ENCODE peak calls at places on chromosomes 12 and 14, in eight cellular contexts. T, A, H, D, R, K, O and P are unnamed samples.

GRCh38 chr12:49804821-49805220 is 23.4 kb downstream of the NCKAP5L start:
- DNase-seq in T (no peak), A (no peak), H (no peak), D (no peak), R (no peak), K (no peak), O (no peak), P (no peak)

GRCh38 chr12:77841467-77842054 is 10.9 kb downstream of the NAV3 start:
- DNase-seq in T (no peak), A (no peak), H (no peak), D (peak; percentile 8), R (peak; percentile 22), K (no peak), O (no peak), P (no peak)

GRCh38 chr14:64704145-64704742 is at the start of gene PLEKHG3:
- DNase-seq in T (peak; percentile 92), A (peak; percentile 80), H (peak; percentile 85), D (peak; percentile 84), R (peak; percentile 58), K (peak; percentile 66), O (peak; percentile 19), P (peak; percentile 57)

GRCh38 chr12:50542448-50542847 is 37.7 kb downstream of the DIP2B start:
- DNase-seq in T (no peak), A (no peak), H (no peak), D (peak; percentile 73), R (peak; percentile 58), K (no peak), O (no peak), P (peak; percentile 14)

GRCh38 chr14:31884776-31885379 is 192.2 kb upstream of the ARHGAP5 start:
- DNase-seq in T (no peak), A (no peak), H (no peak), D (peak; percentile 69), R (peak; percentile 68), K (no peak), O (no peak), P (peak; percentile 63)

GRCh38 chr12:4278582-4278939 is 5.0 kb downstream of the CCND2 start:
- DNase-seq in T (peak; percentile 84), A (peak; percentile 45), H (peak; percentile 76), D (no peak), R (no peak), K (peak; percentile 27), O (no peak), P (no peak)

GRCh38 chr14:92688434-92689375 is 59.7 kb downstream of the LGMN start:
- DNase-seq in T (no peak), A (no peak), H (no peak), D (no peak), R (no peak), K (no peak), O (no peak), P (no peak)

GRCh38 chr14:72547999-72548398 is 345.9 kb downstream of the DPF3 start:
- DNase-seq in T (no peak), A (no peak), H (no peak), D (no peak), R (no peak), K (no peak), O (no peak), P (no peak)

GRCh38 chr14:20501346-20501745 is 4.0 kb upstream of the RNASE10 start:
- DNase-seq in T (no peak), A (no peak), H (no peak), D (peak; percentile 24), R (peak; percentile 81), K (no peak), O (no peak), P (peak; percentile 57)

GRCh38 chr12:66644151-66644550 is 34.7 kb downstream of the GRIP1 start:
- DNase-seq in T (no peak), A (no peak), H (no peak), D (no peak), R (no peak), K (no peak), O (no peak), P (no peak)

GRCh38 chr14:75339059-75339458 is 60.4 kb downstream of the FOS start:
- DNase-seq in T (no peak), A (no peak), H (no peak), D (no peak), R (peak; percentile 72), K (no peak), O (no peak), P (peak; percentile 71)

GRCh38 chr14:61573748-61574513 is 121.4 kb upstream of the HIF1A start:
- DNase-seq in T (no peak), A (no peak), H (no peak), D (peak; percentile 83), R (peak; percentile 81), K (no peak), O (no peak), P (no peak)

GRCh38 chr12:68534108-68534507 is 76.6 kb upstream of the RAP1B start:
- DNase-seq in T (no peak), A (no peak), H (no peak), D (no peak), R (no peak), K (no peak), O (no peak), P (no peak)

GRCh38 chr14:80059041-80059440 is 152.3 kb downstream of the DIO2 start:
- DNase-seq in T (no peak), A (no peak), H (no peak), D (no peak), R (peak; percentile 40), K (no peak), O (no peak), P (peak; percentile 19)

GRCh38 chr12:124909831-124910560 is 4.5 kb downstream of the UBC start:
- DNase-seq in T (no peak), A (no peak), H (no peak), D (no peak), R (peak; percentile 76), K (no peak), O (no peak), P (peak; percentile 72)

GRCh38 chr12:103503546-103504480 is 8.0 kb upstream of the C12orf42 start:
- DNase-seq in T (no peak), A (peak; percentile 77), H (no peak), D (no peak), R (no peak), K (peak; percentile 71), O (peak; percentile 82), P (no peak)
- TF ChIP-seq CTCF in T (no peak), A (peak; percentile 55), H (no peak), D (no peak), R (no peak), K (peak; percentile 82), O (peak; percentile 89), P (no peak)

DNA sequence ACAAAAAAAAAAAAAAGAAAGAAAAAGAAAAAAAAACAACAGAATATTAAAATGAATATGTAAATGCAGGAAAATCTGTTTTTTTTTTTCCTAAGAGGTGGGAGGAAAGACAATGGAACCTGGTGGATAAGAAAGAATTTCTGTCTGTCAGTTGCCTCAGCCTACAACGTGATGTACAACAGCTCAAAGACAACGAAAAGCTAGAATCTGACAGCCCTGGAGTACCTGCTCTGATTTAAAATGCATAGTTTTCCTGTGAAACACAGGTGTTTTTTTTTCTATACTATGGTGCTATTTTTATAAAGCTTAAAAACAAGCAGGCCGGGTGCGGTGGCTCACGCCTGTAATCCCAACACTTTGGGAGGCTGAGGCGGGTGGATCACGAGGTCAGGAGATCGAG is 30.0 kb upstream of the ULK1 start:
- DNase-seq in T (no peak), A (no peak), H (no peak), D (no peak), R (no peak), K (no peak), O (no peak), P (no peak)
- TF ChIP-seq CTCF in T (no peak), A (no peak), H (no peak), D (no peak), R (no peak), K (no peak), O (no peak), P (no peak)

GRCh38 chr12:83250866-83251265 is 564.2 kb downstream of the TMTC2 start:
- DNase-seq in T (no peak), A (no peak), H (no peak), D (no peak), R (no peak), K (no peak), O (no peak), P (no peak)

DNA sequence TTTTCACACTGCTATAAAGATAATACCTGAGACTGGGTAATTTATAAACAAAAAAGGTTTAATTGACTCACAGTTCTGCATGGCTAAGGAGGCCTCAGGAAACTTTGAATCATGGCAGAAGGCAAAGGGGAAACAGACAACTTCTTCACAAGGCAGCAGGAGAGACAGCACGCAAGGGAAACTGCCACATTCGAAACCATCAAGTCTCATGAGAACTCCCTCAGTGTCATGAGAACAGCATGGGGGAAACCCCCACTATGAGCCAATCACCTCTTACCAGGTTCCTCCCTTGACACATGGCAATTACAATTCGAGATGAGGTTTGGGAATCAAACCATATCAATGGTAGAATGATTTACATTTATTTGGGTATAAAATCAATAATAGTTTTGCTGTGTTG is 558.5 kb downstream of the TMTC2 start:
- DNase-seq in T (no peak), A (no peak), H (no peak), D (no peak), R (no peak), K (no peak), O (no peak), P (no peak)
- TF ChIP-seq CTCF in T (no peak), A (no peak), H (no peak), D (no peak), R (no peak), K (no peak), O (no peak), P (no peak)

GRCh38 chr12:57225680-57226190 is 3.8 kb upstream of the SHMT2 start:
- DNase-seq in T (no peak), A (no peak), H (no peak), D (no peak), R (no peak), K (no peak), O (no peak), P (no peak)

GRCh38 chr12:57223191-57224165 is 6.0 kb upstream of the SHMT2 start:
- DNase-seq in T (no peak), A (no peak), H (no peak), D (no peak), R (no peak), K (no peak), O (no peak), P (no peak)

GRCh38 chr12:57224278-57224972 is 5.1 kb upstream of the SHMT2 start:
- DNase-seq in T (no peak), A (no peak), H (no peak), D (no peak), R (no peak), K (no peak), O (no peak), P (no peak)

GRCh38 chr12:57226588-57227314 is 2.8 kb upstream of the SHMT2 start:
- DNase-seq in T (no peak), A (no peak), H (no peak), D (no peak), R (no peak), K (no peak), O (peak; percentile 24), P (no peak)

DNA sequence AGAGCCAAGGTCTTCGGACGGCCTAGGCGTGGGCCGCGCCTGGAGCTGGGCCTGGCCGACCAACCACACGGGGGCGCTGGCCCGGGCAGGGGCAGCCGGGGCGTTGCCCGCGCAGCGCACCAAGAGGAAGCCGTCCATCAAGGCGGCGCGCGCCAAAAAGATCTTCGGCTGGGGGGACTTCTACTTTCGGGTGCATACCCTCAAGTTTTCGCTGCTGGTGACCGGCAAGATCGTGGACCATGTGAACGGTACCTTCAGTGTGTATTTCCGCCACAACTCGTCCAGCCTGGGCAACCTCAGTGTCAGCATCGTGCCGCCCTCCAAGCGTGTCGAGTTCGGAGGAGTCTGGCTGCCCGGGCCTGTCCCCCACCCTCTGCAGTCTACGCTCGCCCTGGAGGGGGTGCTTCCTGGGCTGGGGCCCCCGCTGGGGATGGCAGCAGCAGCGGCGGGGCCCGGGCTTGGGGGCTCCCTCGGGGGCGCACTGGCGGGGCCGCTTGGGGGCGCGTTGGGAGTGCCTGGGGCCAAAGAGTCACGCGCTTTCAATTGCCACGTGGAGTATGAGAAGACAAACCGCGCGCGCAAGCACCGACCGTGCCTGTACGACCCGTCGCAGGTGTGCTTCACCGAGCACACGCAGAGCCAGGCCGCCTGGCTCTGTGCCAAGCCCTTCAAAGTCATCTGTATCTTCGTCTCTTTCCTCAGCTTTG is 4.4 kb upstream of the SHMT2 start:
- DNase-seq in T (no peak), A (no peak), H (peak; percentile 55), D (no peak), R (no peak), K (peak; percentile 80), O (peak; percentile 89), P (no peak)
- TF ChIP-seq CTCF in T (no peak), A (peak; percentile 31), H (peak; percentile 66), D (no peak), R (no peak), K (peak; percentile 87), O (peak; percentile 71), P (no peak)